ENCODE peak calls at places on chromosome 17, in five cellular contexts. V, P, O, J and X are unnamed samples.

GRCh38 chr17:62627904-62628603 is 584 bp downstream of the MRC2 start:
- DNase-seq in V (no peak), P (peak; percentile 76), O (no peak), J (peak; percentile 39), X (peak; percentile 17)

GRCh38 chr17:50060951-50061712 is 5.2 kb downstream of the ITGA3 start:
- DNase-seq in V (no peak), P (peak; percentile 82), O (no peak), J (no peak), X (no peak)

GRCh38 chr17:40580140-40580539 is 14.9 kb upstream of the CCR7 start:
- DNase-seq in V (no peak), P (no peak), O (no peak), J (no peak), X (no peak)

GRCh38 chr17:27339836-27340550 is 46.1 kb downstream of the WSB1 start:
- DNase-seq in V (peak; percentile 14), P (no peak), O (no peak), J (no peak), X (peak; percentile 47)

GRCh38 chr17:31581022-31581483 is 189.6 kb downstream of the RAB11FIP4 start:
- DNase-seq in V (no peak), P (peak; percentile 93), O (no peak), J (no peak), X (no peak)

GRCh38 chr17:60743812-60744211 is 66.2 kb downstream of the BCAS3 start:
- DNase-seq in V (no peak), P (peak; percentile 86), O (no peak), J (peak; percentile 10), X (peak; percentile 1)

GRCh38 chr17:7587420-7587786 is 2.5 kb downstream of the SOX15 start:
- DNase-seq in V (no peak), P (peak; percentile 97), O (peak; percentile 86), J (peak; percentile 91), X (no peak)

GRCh38 chr17:82851381-82851780 is 11.6 kb upstream of the ZNF750 start:
- DNase-seq in V (no peak), P (no peak), O (no peak), J (no peak), X (no peak)

GRCh38 chr17:42201155-42201772 is 7.0 kb upstream of the GHDC start:
- DNase-seq in V (no peak), P (no peak), O (no peak), J (no peak), X (no peak)

GRCh38 chr17:67469208-67469980 is 92.3 kb downstream of the PITPNC1 start:
- DNase-seq in V (peak; percentile 23), P (peak; percentile 68), O (no peak), J (no peak), X (no peak)

GRCh38 chr17:81086789-81087551 is 52.0 kb downstream of the BAIAP2 start:
- DNase-seq in V (no peak), P (no peak), O (no peak), J (no peak), X (no peak)

GRCh38 chr17:37672545-37673078 is 29.4 kb upstream of the DDX52 start:
- DNase-seq in V (no peak), P (peak; percentile 19), O (peak; percentile 31), J (no peak), X (no peak)

GRCh38 chr17:46935658-46936266 is 12.8 kb downstream of the GOSR2 start:
- DNase-seq in V (no peak), P (peak; percentile 28), O (no peak), J (no peak), X (no peak)

GRCh38 chr17:56771563-56771962 is 62.2 kb downstream of the C17orf67 start:
- DNase-seq in V (no peak), P (no peak), O (no peak), J (no peak), X (no peak)

GRCh38 chr17:7133424-7133823 is 18.8 kb upstream of the ASGR2 start:
- DNase-seq in V (peak; percentile 23), P (no peak), O (no peak), J (no peak), X (peak; percentile 70)

GRCh38 chr17:65485388-65486299 is 75.8 kb downstream of the AXIN2 start:
- DNase-seq in V (no peak), P (peak; percentile 79), O (no peak), J (no peak), X (no peak)

GRCh38 chr17:75844530-75845057 is 390 bp upstream of the UNC13D start:
- DNase-seq in V (no peak), P (no peak), O (no peak), J (no peak), X (peak; percentile 39)

GRCh38 chr17:12744298-12744697 is 45.0 kb upstream of the ARHGAP44 start:
- DNase-seq in V (no peak), P (peak; percentile 48), O (no peak), J (no peak), X (no peak)

GRCh38 chr17:27984816-27985215 is 57.7 kb upstream of the NLK start:
- DNase-seq in V (no peak), P (no peak), O (no peak), J (no peak), X (no peak)

GRCh38 chr17:68204736-68205135 is 43.1 kb upstream of the AMZ2 start:
- DNase-seq in V (no peak), P (no peak), O (no peak), J (no peak), X (no peak)

GRCh38 chr17:1294157-1294717 is 14.8 kb downstream of the TRARG1 start:
- DNase-seq in V (peak; percentile 86), P (no peak), O (no peak), J (no peak), X (peak; percentile 37)

GRCh38 chr17:47728214-47728877 is 4.7 kb upstream of the TBX21 start:
- DNase-seq in V (no peak), P (no peak), O (no peak), J (no peak), X (no peak)

GRCh38 chr17:60165223-60165622 is 15.4 kb downstream of the CA4 start:
- DNase-seq in V (no peak), P (no peak), O (no peak), J (no peak), X (no peak)

GRCh38 chr17:41457656-41458055 is 9.5 kb downstream of the KRT32 start:
- DNase-seq in V (no peak), P (no peak), O (no peak), J (no peak), X (no peak)

GRCh38 chr17:36778458-36778857 is 158.8 kb upstream of the LHX1 start:
- DNase-seq in V (no peak), P (no peak), O (no peak), J (no peak), X (no peak)

GRCh38 chr17:65071861-65072260 is 15.3 kb upstream of the GNA13 start:
- DNase-seq in V (no peak), P (peak; percentile 40), O (no peak), J (no peak), X (no peak)

GRCh38 chr17:35716897-35717839 is 14.3 kb upstream of the RASL10B start:
- DNase-seq in V (no peak), P (peak; percentile 59), O (no peak), J (no peak), X (no peak)

GRCh38 chr17:78174332-78174869 is 6.0 kb downstream of the SYNGR2 start:
- DNase-seq in V (no peak), P (no peak), O (no peak), J (no peak), X (peak; percentile 51)
- TF ChIP-seq CTCF in V (no peak), P (no peak), O (no peak), J (no peak), X (no peak)

GRCh38 chr17:14784997-14785696 is 480.0 kb downstream of the PMP22 start:
- DNase-seq in V (peak; percentile 38), P (no peak), O (no peak), J (no peak), X (peak; percentile 2)
- TF ChIP-seq CTCF in V (peak; percentile 13), P (no peak), O (no peak), J (no peak), X (no peak)

DNA sequence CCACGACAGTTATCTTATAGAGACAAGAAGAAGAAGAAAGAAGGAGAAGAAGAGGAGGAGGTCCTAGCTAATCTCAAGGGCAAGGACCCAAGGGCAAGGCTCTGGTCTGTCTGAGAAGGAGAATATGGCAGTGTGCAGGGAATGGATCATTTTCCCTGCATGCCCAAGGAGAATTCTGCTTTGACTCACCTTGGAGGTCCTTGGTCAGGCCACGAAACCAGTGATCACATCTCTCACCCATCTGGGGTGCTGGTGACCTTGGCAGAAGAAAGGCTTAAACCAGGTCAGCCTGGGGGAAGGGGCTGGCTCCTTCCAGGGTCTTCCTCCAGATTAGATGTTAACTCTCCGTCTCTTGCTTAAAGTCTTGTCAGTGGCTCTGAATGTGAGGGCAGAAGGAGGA is 1.6 kb upstream of the FMNL1 start:
- DNase-seq in V (no peak), P (no peak), O (no peak), J (no peak), X (no peak)
- TF ChIP-seq CTCF in V (no peak), P (no peak), O (no peak), J (no peak), X (no peak)

GRCh38 chr17:77893144-77894044 is 65.1 kb upstream of the TNRC6C start:
- DNase-seq in V (no peak), P (no peak), O (no peak), J (no peak), X (no peak)

GRCh38 chr17:77891602-77892001 is 66.9 kb upstream of the TNRC6C start:
- DNase-seq in V (no peak), P (no peak), O (no peak), J (no peak), X (no peak)

GRCh38 chr17:77894126-77894956 is 64.2 kb upstream of the TNRC6C start:
- DNase-seq in V (no peak), P (no peak), O (no peak), J (no peak), X (no peak)

GRCh38 chr17:77892031-77892430 is 66.5 kb upstream of the TNRC6C start:
- DNase-seq in V (no peak), P (no peak), O (no peak), J (no peak), X (no peak)

DNA sequence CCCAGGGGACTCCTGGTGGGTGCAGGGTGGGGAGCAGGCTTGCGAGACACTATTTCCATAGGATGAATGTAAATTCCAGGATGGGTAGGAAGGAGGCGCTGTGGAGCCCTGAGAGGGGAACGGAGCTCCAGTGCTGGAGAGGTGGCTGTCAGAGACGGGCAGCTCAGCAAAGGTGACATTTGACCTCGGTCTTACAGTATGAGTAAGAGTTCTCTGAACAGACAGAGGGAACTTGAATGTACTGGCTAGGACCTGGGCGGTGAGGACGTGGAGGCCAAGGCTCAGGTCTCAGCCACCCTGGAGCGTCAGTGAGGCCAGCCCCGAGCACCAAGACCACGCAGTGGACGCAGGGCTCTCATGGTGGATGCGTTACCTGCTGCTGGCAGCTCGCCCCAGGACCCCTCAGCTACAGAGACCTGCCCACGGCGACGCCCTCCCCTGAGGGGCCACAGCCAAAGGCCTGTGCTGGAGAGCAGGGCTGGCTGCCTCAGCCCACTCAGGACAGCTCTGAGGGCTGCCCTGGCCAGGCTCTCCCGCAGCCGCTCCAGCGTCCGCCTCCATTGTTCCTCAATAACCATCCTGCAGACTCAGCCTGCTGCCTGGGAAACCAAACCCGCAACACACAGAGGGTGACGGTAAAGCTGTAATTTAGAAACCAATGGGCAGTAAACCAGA is 65.9 kb upstream of the TNRC6C start:
- DNase-seq in V (no peak), P (peak; percentile 6), O (no peak), J (no peak), X (no peak)
- TF ChIP-seq CTCF in V (no peak), P (peak; percentile 29), O (no peak), J (no peak), X (peak; percentile 36)